ENCODE peak calls at places on chromosome 4, in five cellular contexts. One of them, this sample, is unnamed.

GRCh38 chr4:184255361-184255760 is 37.7 kb upstream of the ENPP6 start:
- DNase-seq in AG04449: no peak
- DNase-seq in cardiac muscle cell: no peak
- DNase-seq in mucosa of descending colon: no peak
- DNase-seq in cardiac fibroblast: no peak
- DNase-seq in this sample: no peak

GRCh38 chr4:139749313-139749712 is 83.7 kb downstream of the MGST2 start:
- DNase-seq in mucosa of descending colon: no peak
- DNase-seq in cardiac muscle cell: no peak
- DNase-seq in AG04449: no peak
- DNase-seq in cardiac fibroblast: no peak
- DNase-seq in this sample: no peak

GRCh38 chr4:80074059-80074458 is 1.0 kb upstream of the ANTXR2 start:
- DNase-seq in AG04449: no peak
- DNase-seq in mucosa of descending colon: no peak
- DNase-seq in cardiac muscle cell: no peak
- DNase-seq in cardiac fibroblast: no peak
- DNase-seq in this sample: no peak

GRCh38 chr4:16684083-16684482 is 214.4 kb downstream of the LDB2 start:
- DNase-seq in AG04449: peak
- DNase-seq in cardiac muscle cell: no peak
- DNase-seq in cardiac fibroblast: peak
- DNase-seq in mucosa of descending colon: no peak
- DNase-seq in this sample: no peak

GRCh38 chr4:26682436-26682835 is 98.6 kb downstream of the TBC1D19 start:
- DNase-seq in cardiac muscle cell: no peak
- DNase-seq in AG04449: no peak
- DNase-seq in cardiac fibroblast: no peak
- DNase-seq in mucosa of descending colon: no peak
- DNase-seq in this sample: no peak

GRCh38 chr4:64230709-64231310 is 178.4 kb downstream of the TECRL start:
- DNase-seq in mucosa of descending colon: no peak
- DNase-seq in AG04449: no peak
- DNase-seq in cardiac fibroblast: peak
- DNase-seq in cardiac muscle cell: peak
- DNase-seq in this sample: no peak

GRCh38 chr4:7787067-7787466 is 152.6 kb downstream of the AFAP1 start:
- DNase-seq in cardiac fibroblast: no peak
- DNase-seq in cardiac muscle cell: no peak
- DNase-seq in mucosa of descending colon: no peak
- DNase-seq in AG04449: no peak
- DNase-seq in this sample: no peak

GRCh38 chr4:687048-687974 is 1.6 kb downstream of the SLC49A3 start:
- DNase-seq in mucosa of descending colon: peak
- DNase-seq in cardiac muscle cell: no peak
- DNase-seq in cardiac fibroblast: peak
- DNase-seq in AG04449: no peak
- DNase-seq in this sample: no peak

GRCh38 chr4:2913168-2913567 is 50.0 kb downstream of the NOP14 start:
- DNase-seq in mucosa of descending colon: no peak
- DNase-seq in cardiac muscle cell: no peak
- DNase-seq in cardiac fibroblast: no peak
- DNase-seq in AG04449: no peak
- DNase-seq in this sample: no peak

GRCh38 chr4:139913995-139914394 is 240.0 kb downstream of the MAML3 start:
- DNase-seq in cardiac fibroblast: peak
- DNase-seq in cardiac muscle cell: no peak
- DNase-seq in AG04449: peak
- DNase-seq in mucosa of descending colon: no peak
- DNase-seq in this sample: no peak

GRCh38 chr4:186749611-186750281 is 26.1 kb upstream of the FAT1 start:
- DNase-seq in cardiac fibroblast: no peak
- DNase-seq in cardiac muscle cell: no peak
- DNase-seq in AG04449: no peak
- DNase-seq in mucosa of descending colon: no peak
- DNase-seq in this sample: no peak

GRCh38 chr4:169068423-169068822 is 58.4 kb upstream of the CBR4 start:
- DNase-seq in AG04449: no peak
- DNase-seq in cardiac muscle cell: no peak
- DNase-seq in cardiac fibroblast: no peak
- DNase-seq in mucosa of descending colon: no peak
- DNase-seq in this sample: peak

GRCh38 chr4:74134500-74134852 is 23.4 kb upstream of the MTHFD2L start:
- DNase-seq in cardiac muscle cell: no peak
- DNase-seq in cardiac fibroblast: no peak
- DNase-seq in AG04449: no peak
- DNase-seq in mucosa of descending colon: no peak
- DNase-seq in this sample: no peak

GRCh38 chr4:113094802-113095201 is 45.3 kb downstream of the ANK2 start:
- DNase-seq in mucosa of descending colon: no peak
- DNase-seq in AG04449: peak
- DNase-seq in cardiac fibroblast: peak
- DNase-seq in cardiac muscle cell: no peak
- DNase-seq in this sample: peak

GRCh38 chr4:106529348-106530033 is 160.9 kb upstream of the GIMD1 start:
- DNase-seq in AG04449: no peak
- DNase-seq in cardiac muscle cell: no peak
- DNase-seq in cardiac fibroblast: peak
- DNase-seq in mucosa of descending colon: no peak
- DNase-seq in this sample: no peak

GRCh38 chr4:81052119-81053068 is 21.9 kb downstream of the BMP3 start:
- DNase-seq in mucosa of descending colon: peak
- DNase-seq in AG04449: peak
- DNase-seq in cardiac muscle cell: peak
- DNase-seq in cardiac fibroblast: peak
- DNase-seq in this sample: peak

GRCh38 chr4:114547340-114548134 is 51.1 kb upstream of the UGT8 start:
- DNase-seq in AG04449: no peak
- DNase-seq in cardiac muscle cell: no peak
- DNase-seq in mucosa of descending colon: no peak
- DNase-seq in cardiac fibroblast: no peak
- DNase-seq in this sample: no peak

GRCh38 chr4:22474636-22475310 is 41.1 kb downstream of the ADGRA3 start:
- DNase-seq in mucosa of descending colon: no peak
- DNase-seq in AG04449: no peak
- DNase-seq in cardiac fibroblast: peak
- DNase-seq in cardiac muscle cell: no peak
- DNase-seq in this sample: no peak

GRCh38 chr4:52106701-52107100 is 55.6 kb downstream of the SPATA18 start:
- DNase-seq in mucosa of descending colon: no peak
- DNase-seq in AG04449: no peak
- DNase-seq in cardiac muscle cell: no peak
- DNase-seq in cardiac fibroblast: no peak
- DNase-seq in this sample: no peak

GRCh38 chr4:146059865-146060264 is 115.7 kb upstream of the LSM6 start:
- DNase-seq in mucosa of descending colon: no peak
- DNase-seq in AG04449: no peak
- DNase-seq in cardiac muscle cell: no peak
- DNase-seq in cardiac fibroblast: no peak
- DNase-seq in this sample: peak

GRCh38 chr4:53924333-53925049 is 139.9 kb downstream of the CHIC2 start:
- DNase-seq in AG04449: no peak
- DNase-seq in cardiac fibroblast: no peak
- DNase-seq in mucosa of descending colon: no peak
- DNase-seq in cardiac muscle cell: no peak
- DNase-seq in this sample: no peak

GRCh38 chr4:168744021-168744420 is 247.2 kb downstream of the PALLD start:
- DNase-seq in AG04449: no peak
- DNase-seq in cardiac fibroblast: peak
- DNase-seq in mucosa of descending colon: no peak
- DNase-seq in cardiac muscle cell: no peak
- DNase-seq in this sample: no peak

GRCh38 chr4:125432078-125432477 is 117.3 kb downstream of the FAT4 start:
- DNase-seq in cardiac fibroblast: peak
- DNase-seq in cardiac muscle cell: peak
- DNase-seq in mucosa of descending colon: no peak
- DNase-seq in AG04449: no peak
- DNase-seq in this sample: no peak

GRCh38 chr4:114599231-114600065 is 841 bp downstream of the UGT8 start:
- DNase-seq in mucosa of descending colon: peak
- DNase-seq in AG04449: no peak
- DNase-seq in cardiac fibroblast: no peak
- DNase-seq in cardiac muscle cell: peak
- DNase-seq in this sample: peak

GRCh38 chr4:2069161-2069971 is 10.2 kb downstream of the NAT8L start:
- DNase-seq in cardiac fibroblast: no peak
- DNase-seq in cardiac muscle cell: no peak
- DNase-seq in mucosa of descending colon: peak
- DNase-seq in AG04449: no peak
- DNase-seq in this sample: no peak

GRCh38 chr4:108416831-108417230 is 203.5 kb upstream of the RPL34 start:
- DNase-seq in cardiac muscle cell: no peak
- DNase-seq in cardiac fibroblast: no peak
- DNase-seq in mucosa of descending colon: no peak
- DNase-seq in AG04449: no peak
- DNase-seq in this sample: no peak

GRCh38 chr4:79308087-79308486 is 17.8 kb downstream of the NAA11 start:
- DNase-seq in mucosa of descending colon: no peak
- DNase-seq in cardiac fibroblast: no peak
- DNase-seq in AG04449: no peak
- DNase-seq in cardiac muscle cell: no peak
- DNase-seq in this sample: no peak

GRCh38 chr4:88820723-88821368 is 123.2 kb upstream of the NAP1L5 start:
- DNase-seq in cardiac muscle cell: no peak
- DNase-seq in AG04449: no peak
- DNase-seq in mucosa of descending colon: no peak
- DNase-seq in cardiac fibroblast: no peak
- DNase-seq in this sample: no peak

GRCh38 chr4:123987408-123987807 is 590.8 kb downstream of the SPRY1 start:
- DNase-seq in AG04449: no peak
- DNase-seq in mucosa of descending colon: no peak
- DNase-seq in cardiac fibroblast: peak
- DNase-seq in cardiac muscle cell: no peak
- DNase-seq in this sample: no peak

GRCh38 chr4:61527886-61528285 is 327.8 kb downstream of the ADGRL3 start:
- DNase-seq in mucosa of descending colon: no peak
- DNase-seq in cardiac fibroblast: no peak
- DNase-seq in cardiac muscle cell: no peak
- DNase-seq in AG04449: no peak
- DNase-seq in this sample: no peak

GRCh38 chr4:176340871-176341685 is 21.3 kb downstream of the SPCS3 start:
- DNase-seq in cardiac fibroblast: peak
- DNase-seq in cardiac muscle cell: peak
- DNase-seq in AG04449: no peak
- DNase-seq in mucosa of descending colon: no peak
- DNase-seq in this sample: peak

GRCh38 chr4:115154826-115155225 is 41.4 kb upstream of the NDST4 start:
- DNase-seq in cardiac fibroblast: no peak
- DNase-seq in cardiac muscle cell: no peak
- DNase-seq in mucosa of descending colon: no peak
- DNase-seq in AG04449: no peak
- DNase-seq in this sample: no peak

GRCh38 chr4:151436093-151436518 is 27.1 kb downstream of the FHIP1A start:
- DNase-seq in mucosa of descending colon: no peak
- DNase-seq in AG04449: peak
- DNase-seq in cardiac fibroblast: no peak
- DNase-seq in cardiac muscle cell: peak
- DNase-seq in this sample: no peak

GRCh38 chr4:6566582-6567190 is 8.3 kb upstream of the MAN2B2 start:
- DNase-seq in cardiac muscle cell: no peak
- DNase-seq in cardiac fibroblast: no peak
- DNase-seq in mucosa of descending colon: no peak
- DNase-seq in AG04449: no peak
- DNase-seq in this sample: no peak
- TF ChIP-seq CTCF in cardiac muscle cell: no peak
- TF ChIP-seq CTCF in cardiac fibroblast: no peak
- TF ChIP-seq CTCF in mucosa of descending colon: no peak
- TF ChIP-seq CTCF in AG04449: no peak
- TF ChIP-seq CTCF in this sample: no peak

GRCh38 chr4:83631066-83631465 is 95.2 kb downstream of the GPAT3 start:
- DNase-seq in cardiac muscle cell: no peak
- DNase-seq in AG04449: no peak
- DNase-seq in cardiac fibroblast: peak
- DNase-seq in mucosa of descending colon: no peak
- DNase-seq in this sample: no peak
- TF ChIP-seq CTCF in cardiac muscle cell: no peak
- TF ChIP-seq CTCF in AG04449: no peak
- TF ChIP-seq CTCF in cardiac fibroblast: no peak
- TF ChIP-seq CTCF in mucosa of descending colon: no peak
- TF ChIP-seq CTCF in this sample: no peak

DNA sequence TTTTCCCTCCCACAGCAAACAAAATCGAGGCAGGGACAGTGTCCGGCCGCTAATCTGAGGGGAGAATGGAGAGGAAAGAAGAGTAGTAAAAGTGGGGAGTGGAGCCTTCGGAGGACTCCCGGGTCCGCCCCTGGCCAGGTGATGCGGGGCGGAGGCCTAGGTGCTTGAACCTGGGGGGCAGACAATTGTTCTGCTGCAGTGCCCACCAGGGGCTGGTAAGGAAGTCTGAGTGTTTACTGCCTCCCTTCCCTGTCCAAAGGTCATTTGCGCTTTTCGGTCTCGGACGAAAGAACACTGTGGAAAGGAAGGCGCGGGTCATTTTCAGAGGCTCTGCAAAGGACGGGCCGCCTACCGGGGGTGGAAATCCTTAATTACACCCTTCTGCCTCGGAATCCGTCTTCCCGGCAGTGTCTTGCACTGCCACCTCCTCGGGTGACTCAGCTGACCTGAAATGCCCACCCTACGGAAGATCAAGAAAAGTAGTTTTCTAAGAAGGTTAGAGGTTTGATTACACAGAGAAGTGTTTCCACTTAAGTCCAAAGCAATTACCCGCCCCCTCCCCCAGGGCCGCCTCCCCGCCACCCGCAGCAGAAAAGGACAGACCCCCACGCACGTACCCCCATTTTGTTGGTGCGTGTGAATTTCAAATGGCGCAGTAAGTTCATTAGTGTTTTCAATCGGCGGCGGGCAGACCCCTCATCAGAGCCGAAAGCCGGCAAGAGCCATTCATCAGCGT is 99.9 kb upstream of the TENM3 start:
- DNase-seq in mucosa of descending colon: peak
- DNase-seq in cardiac muscle cell: peak
- DNase-seq in AG04449: no peak
- DNase-seq in cardiac fibroblast: peak
- DNase-seq in this sample: no peak
- TF ChIP-seq CTCF in mucosa of descending colon: no peak
- TF ChIP-seq CTCF in cardiac muscle cell: no peak
- TF ChIP-seq CTCF in AG04449: no peak
- TF ChIP-seq CTCF in cardiac fibroblast: no peak
- TF ChIP-seq CTCF in this sample: no peak

DNA sequence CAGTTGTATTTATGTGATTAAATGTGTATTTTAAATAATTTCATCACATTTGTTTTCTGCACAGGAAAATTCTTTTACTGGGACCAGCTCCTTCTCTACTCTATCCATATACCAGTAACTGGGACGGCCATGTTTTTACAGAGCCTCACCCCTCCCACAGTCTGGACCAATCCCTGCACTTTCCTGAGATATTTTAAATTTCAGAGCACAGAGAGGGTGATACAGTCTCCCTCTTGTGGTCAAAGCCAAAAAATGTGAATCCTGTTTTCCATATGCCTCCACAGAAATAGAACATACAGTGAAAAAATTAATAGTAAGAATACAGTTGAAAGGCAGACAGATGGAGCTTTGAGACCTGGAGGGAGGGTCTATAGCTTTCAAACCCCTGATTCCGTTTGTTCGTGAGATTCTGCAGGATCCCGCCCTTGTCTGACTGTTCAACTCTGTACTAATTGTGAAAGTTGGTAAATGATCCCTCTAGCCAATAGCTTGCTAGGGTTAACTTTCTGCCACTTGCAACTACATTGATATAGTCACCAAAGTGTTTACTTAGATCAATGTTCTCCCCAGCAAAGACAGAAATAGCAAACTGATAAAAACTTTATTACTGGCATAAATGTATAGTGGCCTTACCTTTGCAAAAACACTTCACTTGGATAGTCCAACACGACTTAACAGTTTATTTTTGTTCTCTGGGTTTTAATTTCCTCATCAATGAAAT is 172.2 kb downstream of the PPARGC1A start:
- DNase-seq in mucosa of descending colon: no peak
- DNase-seq in cardiac muscle cell: peak
- DNase-seq in AG04449: no peak
- DNase-seq in cardiac fibroblast: peak
- DNase-seq in this sample: peak
- TF ChIP-seq CTCF in mucosa of descending colon: no peak
- TF ChIP-seq CTCF in cardiac muscle cell: peak
- TF ChIP-seq CTCF in AG04449: peak
- TF ChIP-seq CTCF in cardiac fibroblast: peak
- TF ChIP-seq CTCF in this sample: peak